ENCODE peak calls at places on chromosomes 12 and 14, in nine cellular contexts. One of them, this sample, is unnamed.

GRCh38 chr14:28759056-28759657 is 7.4 kb upstream of the FOXG1 start:
- DNase-seq in Right ventricle myocardium inferior: no peak
- DNase-seq in stimulated activated CD4-positive, alpha-beta T cell treated with anti-CD3 and anti-CD28 coated beads, TNF-alpha, amount 100 ng/mL, for 1 hour: no peak
- DNase-seq in head of caudate nucleus: no peak
- DNase-seq in GM10248: no peak
- DNase-seq in KBM-7: no peak
- DNase-seq in mammary epithelial cell: peak
- DNase-seq in iris pigment epithelial cell: peak
- DNase-seq in activated naive CD4-positive, alpha-beta T cell treated with Interleukin-2 at 50 U/mL for 16 hours: no peak
- DNase-seq in this sample: no peak

GRCh38 chr14:99724939-99725773 is 41.1 kb downstream of the CYP46A1 start:
- DNase-seq in iris pigment epithelial cell: no peak
- DNase-seq in Right ventricle myocardium inferior: peak
- DNase-seq in GM10248: no peak
- DNase-seq in stimulated activated CD4-positive, alpha-beta T cell treated with anti-CD3 and anti-CD28 coated beads, TNF-alpha, amount 100 ng/mL, for 1 hour: no peak
- DNase-seq in activated naive CD4-positive, alpha-beta T cell treated with Interleukin-2 at 50 U/mL for 16 hours: no peak
- DNase-seq in KBM-7: no peak
- DNase-seq in head of caudate nucleus: no peak
- DNase-seq in mammary epithelial cell: no peak
- DNase-seq in this sample: no peak

GRCh38 chr14:104893435-104894207 is 28.6 kb downstream of the CEP170B start:
- DNase-seq in activated naive CD4-positive, alpha-beta T cell treated with Interleukin-2 at 50 U/mL for 16 hours: no peak
- DNase-seq in stimulated activated CD4-positive, alpha-beta T cell treated with anti-CD3 and anti-CD28 coated beads, TNF-alpha, amount 100 ng/mL, for 1 hour: no peak
- DNase-seq in head of caudate nucleus: no peak
- DNase-seq in Right ventricle myocardium inferior: no peak
- DNase-seq in mammary epithelial cell: no peak
- DNase-seq in GM10248: no peak
- DNase-seq in iris pigment epithelial cell: no peak
- DNase-seq in KBM-7: no peak
- DNase-seq in this sample: no peak

GRCh38 chr14:104601786-104602185 is 2.8 kb downstream of the TMEM179 start:
- DNase-seq in iris pigment epithelial cell: no peak
- DNase-seq in stimulated activated CD4-positive, alpha-beta T cell treated with anti-CD3 and anti-CD28 coated beads, TNF-alpha, amount 100 ng/mL, for 1 hour: no peak
- DNase-seq in activated naive CD4-positive, alpha-beta T cell treated with Interleukin-2 at 50 U/mL for 16 hours: no peak
- DNase-seq in KBM-7: no peak
- DNase-seq in head of caudate nucleus: peak
- DNase-seq in mammary epithelial cell: no peak
- DNase-seq in GM10248: no peak
- DNase-seq in Right ventricle myocardium inferior: peak
- DNase-seq in this sample: peak

GRCh38 chr12:94994312-94994711 is 9.2 kb downstream of the NDUFA12 start:
- DNase-seq in activated naive CD4-positive, alpha-beta T cell treated with Interleukin-2 at 50 U/mL for 16 hours: no peak
- DNase-seq in iris pigment epithelial cell: peak
- DNase-seq in GM10248: no peak
- DNase-seq in head of caudate nucleus: peak
- DNase-seq in stimulated activated CD4-positive, alpha-beta T cell treated with anti-CD3 and anti-CD28 coated beads, TNF-alpha, amount 100 ng/mL, for 1 hour: no peak
- DNase-seq in Right ventricle myocardium inferior: no peak
- DNase-seq in mammary epithelial cell: peak
- DNase-seq in KBM-7: no peak
- DNase-seq in this sample: peak

GRCh38 chr12:79983492-79983891 is 48.6 kb upstream of the PPP1R12A start:
- DNase-seq in mammary epithelial cell: peak
- DNase-seq in head of caudate nucleus: no peak
- DNase-seq in activated naive CD4-positive, alpha-beta T cell treated with Interleukin-2 at 50 U/mL for 16 hours: no peak
- DNase-seq in Right ventricle myocardium inferior: no peak
- DNase-seq in KBM-7: no peak
- DNase-seq in iris pigment epithelial cell: peak
- DNase-seq in stimulated activated CD4-positive, alpha-beta T cell treated with anti-CD3 and anti-CD28 coated beads, TNF-alpha, amount 100 ng/mL, for 1 hour: no peak
- DNase-seq in GM10248: no peak
- DNase-seq in this sample: peak

GRCh38 chr14:58826845-58827686 is 189.3 kb downstream of the DACT1 start:
- DNase-seq in activated naive CD4-positive, alpha-beta T cell treated with Interleukin-2 at 50 U/mL for 16 hours: no peak
- DNase-seq in head of caudate nucleus: no peak
- DNase-seq in KBM-7: no peak
- DNase-seq in mammary epithelial cell: no peak
- DNase-seq in GM10248: no peak
- DNase-seq in Right ventricle myocardium inferior: no peak
- DNase-seq in iris pigment epithelial cell: no peak
- DNase-seq in stimulated activated CD4-positive, alpha-beta T cell treated with anti-CD3 and anti-CD28 coated beads, TNF-alpha, amount 100 ng/mL, for 1 hour: no peak
- DNase-seq in this sample: no peak

GRCh38 chr14:65850429-65851145 is 438.1 kb downstream of the FUT8 start:
- DNase-seq in head of caudate nucleus: no peak
- DNase-seq in mammary epithelial cell: no peak
- DNase-seq in stimulated activated CD4-positive, alpha-beta T cell treated with anti-CD3 and anti-CD28 coated beads, TNF-alpha, amount 100 ng/mL, for 1 hour: peak
- DNase-seq in KBM-7: peak
- DNase-seq in Right ventricle myocardium inferior: no peak
- DNase-seq in iris pigment epithelial cell: no peak
- DNase-seq in GM10248: no peak
- DNase-seq in activated naive CD4-positive, alpha-beta T cell treated with Interleukin-2 at 50 U/mL for 16 hours: peak
- DNase-seq in this sample: peak

GRCh38 chr14:104473649-104474574 is 105.7 kb upstream of the C14orf180 start:
- DNase-seq in KBM-7: no peak
- DNase-seq in Right ventricle myocardium inferior: no peak
- DNase-seq in iris pigment epithelial cell: no peak
- DNase-seq in stimulated activated CD4-positive, alpha-beta T cell treated with anti-CD3 and anti-CD28 coated beads, TNF-alpha, amount 100 ng/mL, for 1 hour: no peak
- DNase-seq in head of caudate nucleus: no peak
- DNase-seq in mammary epithelial cell: no peak
- DNase-seq in activated naive CD4-positive, alpha-beta T cell treated with Interleukin-2 at 50 U/mL for 16 hours: no peak
- DNase-seq in GM10248: no peak
- DNase-seq in this sample: no peak

GRCh38 chr14:64708148-64709004 is 4.2 kb downstream of the PLEKHG3 start:
- DNase-seq in mammary epithelial cell: peak
- DNase-seq in activated naive CD4-positive, alpha-beta T cell treated with Interleukin-2 at 50 U/mL for 16 hours: peak
- DNase-seq in stimulated activated CD4-positive, alpha-beta T cell treated with anti-CD3 and anti-CD28 coated beads, TNF-alpha, amount 100 ng/mL, for 1 hour: no peak
- DNase-seq in head of caudate nucleus: no peak
- DNase-seq in KBM-7: peak
- DNase-seq in iris pigment epithelial cell: peak
- DNase-seq in Right ventricle myocardium inferior: peak
- DNase-seq in GM10248: no peak
- DNase-seq in this sample: peak

GRCh38 chr12:6684609-6685008 is 4.6 kb downstream of the ZNF384 start:
- DNase-seq in iris pigment epithelial cell: no peak
- DNase-seq in Right ventricle myocardium inferior: no peak
- DNase-seq in head of caudate nucleus: no peak
- DNase-seq in activated naive CD4-positive, alpha-beta T cell treated with Interleukin-2 at 50 U/mL for 16 hours: peak
- DNase-seq in KBM-7: peak
- DNase-seq in stimulated activated CD4-positive, alpha-beta T cell treated with anti-CD3 and anti-CD28 coated beads, TNF-alpha, amount 100 ng/mL, for 1 hour: no peak
- DNase-seq in GM10248: no peak
- DNase-seq in mammary epithelial cell: no peak
- DNase-seq in this sample: peak

GRCh38 chr12:41967668-41968649 is 176.7 kb downstream of the GXYLT1 start:
- DNase-seq in activated naive CD4-positive, alpha-beta T cell treated with Interleukin-2 at 50 U/mL for 16 hours: no peak
- DNase-seq in stimulated activated CD4-positive, alpha-beta T cell treated with anti-CD3 and anti-CD28 coated beads, TNF-alpha, amount 100 ng/mL, for 1 hour: no peak
- DNase-seq in mammary epithelial cell: no peak
- DNase-seq in iris pigment epithelial cell: peak
- DNase-seq in GM10248: no peak
- DNase-seq in KBM-7: no peak
- DNase-seq in head of caudate nucleus: no peak
- DNase-seq in Right ventricle myocardium inferior: no peak
- DNase-seq in this sample: peak

GRCh38 chr14:20657216-20658211 is 16.0 kb upstream of the OR6S1 start:
- DNase-seq in mammary epithelial cell: peak
- DNase-seq in head of caudate nucleus: no peak
- DNase-seq in activated naive CD4-positive, alpha-beta T cell treated with Interleukin-2 at 50 U/mL for 16 hours: peak
- DNase-seq in iris pigment epithelial cell: peak
- DNase-seq in stimulated activated CD4-positive, alpha-beta T cell treated with anti-CD3 and anti-CD28 coated beads, TNF-alpha, amount 100 ng/mL, for 1 hour: no peak
- DNase-seq in Right ventricle myocardium inferior: no peak
- DNase-seq in KBM-7: no peak
- DNase-seq in GM10248: no peak
- DNase-seq in this sample: peak

GRCh38 chr12:50197297-50197727 is 30.1 kb upstream of the CERS5 start:
- DNase-seq in activated naive CD4-positive, alpha-beta T cell treated with Interleukin-2 at 50 U/mL for 16 hours: no peak
- DNase-seq in Right ventricle myocardium inferior: no peak
- DNase-seq in GM10248: no peak
- DNase-seq in stimulated activated CD4-positive, alpha-beta T cell treated with anti-CD3 and anti-CD28 coated beads, TNF-alpha, amount 100 ng/mL, for 1 hour: no peak
- DNase-seq in iris pigment epithelial cell: no peak
- DNase-seq in head of caudate nucleus: no peak
- DNase-seq in KBM-7: no peak
- DNase-seq in mammary epithelial cell: no peak
- DNase-seq in this sample: no peak

This sample was measured in MCF 10A.